ENCODE peak calls at places on chromosomes 2 and 18, in five cellular contexts. B is cardiac muscle cell, D is SJSA1, N is hepatocyte, A is lower lobe of right lung. X is an unnamed sample.

GRCh38 chr18:7840445-7840844 is 273.3 kb downstream of the PTPRM start:
- DNase-seq in B (no peak), D (no peak), N (no peak), A (no peak), X (no peak)

GRCh38 chr2:212672186-212672585 is 133.6 kb upstream of the ERBB4 start:
- DNase-seq in B (no peak), D (no peak), N (no peak), A (no peak), X (no peak)

GRCh38 chr2:160353166-160353565 is 140.4 kb downstream of the RBMS1 start:
- DNase-seq in B (no peak), D (no peak), N (no peak), A (no peak), X (no peak)

GRCh38 chr18:55861266-55861665 is 273.3 kb upstream of the TCF4 start:
- DNase-seq in B (no peak), D (peak; percentile 34), N (peak; percentile 15), A (no peak), X (no peak)

GRCh38 chr2:169038338-169038757 is 7.2 kb upstream of the ABCB11 start:
- DNase-seq in B (no peak), D (peak; percentile 50), N (no peak), A (no peak), X (no peak)

GRCh38 chr2:186129767-186130581 is 356.1 kb upstream of the ZC3H15 start:
- DNase-seq in B (no peak), D (no peak), N (no peak), A (no peak), X (no peak)

GRCh38 chr2:160407393-160408204 is 86.0 kb downstream of the RBMS1 start:
- DNase-seq in B (peak; percentile 66), D (peak; percentile 81), N (peak; percentile 82), A (peak; percentile 80), X (peak; percentile 95)

GRCh38 chr2:212968284-212969081 is 182.9 kb downstream of the IKZF2 start:
- DNase-seq in B (no peak), D (no peak), N (no peak), A (no peak), X (no peak)

GRCh38 chr2:24710806-24711205 is 82.4 kb downstream of the PTRHD1 start:
- DNase-seq in B (no peak), D (no peak), N (no peak), A (no peak), X (no peak)

DNA sequence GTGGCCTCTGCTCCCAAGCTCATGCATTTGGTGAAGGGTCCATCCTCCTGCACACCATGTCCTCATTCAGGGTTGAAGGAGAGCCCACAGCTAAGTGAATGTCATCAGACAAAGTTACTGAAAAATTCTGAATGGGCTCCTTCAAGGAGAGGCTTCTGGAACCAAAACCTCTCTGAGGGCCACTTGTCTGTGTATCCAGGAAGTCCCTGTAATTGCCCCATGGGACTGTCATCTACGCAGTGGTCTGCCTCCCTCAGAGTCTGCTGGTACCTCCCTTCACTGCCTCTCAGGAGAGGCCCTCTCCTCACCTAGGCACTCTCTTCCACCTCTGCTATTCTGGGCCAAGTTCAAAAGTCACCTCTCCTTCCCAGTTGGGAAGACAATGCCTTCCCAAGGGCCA is 68.0 kb downstream of the SLC4A5 start:
- DNase-seq in B (no peak), D (no peak), N (no peak), A (no peak), X (no peak)
- H3K27ac ChIP-seq in B (no peak overlapping the region), D (no peak overlapping the region), N (no peak overlapping the region), A (no peak overlapping the region), X (no peak overlapping the region)

GRCh38 chr18:34726286-34727004 is 16.3 kb downstream of the DTNA start:
- DNase-seq in B (no peak), D (no peak), N (peak; percentile 47), A (no peak), X (no peak)

GRCh38 chr18:34734048-34734447 is 23.9 kb downstream of the DTNA start:
- DNase-seq in B (no peak), D (no peak), N (no peak), A (no peak), X (no peak)

GRCh38 chr18:34729740-34730338 is 19.7 kb downstream of the DTNA start:
- DNase-seq in B (peak; percentile 9), D (no peak), N (no peak), A (no peak), X (no peak)

GRCh38 chr18:34729264-34729663 is 19.2 kb downstream of the DTNA start:
- DNase-seq in B (peak; percentile 71), D (peak; percentile 29), N (peak; percentile 75), A (no peak), X (no peak)

GRCh38 chr18:34730774-34731173 is 20.7 kb downstream of the DTNA start:
- DNase-seq in B (no peak), D (no peak), N (no peak), A (no peak), X (no peak)
- H3K27ac ChIP-seq in B (no peak overlapping the region), D (no peak overlapping the region), N (peak overlapping the region; percentile 22), A (peak overlapping the region; percentile 20), X (no peak overlapping the region)

GRCh38 chr2:216606551-216607527 is 26.4 kb upstream of the IGFBP2 start:
- DNase-seq in B (peak; percentile 49), D (no peak), N (peak; percentile 46), A (no peak), X (peak; percentile 82)
- H3K27ac ChIP-seq in B (no peak overlapping the region), D (no peak overlapping the region), N (no peak overlapping the region), A (no peak overlapping the region), X (no peak overlapping the region)

GRCh38 chr2:111701266-111701665 is 182.7 kb downstream of the ANAPC1 start:
- DNase-seq in B (no peak), D (no peak), N (no peak), A (no peak), X (no peak)
- H3K27ac ChIP-seq in B (no peak overlapping the region), D (no peak overlapping the region), N (no peak overlapping the region), A (no peak overlapping the region), X (no peak overlapping the region)

GRCh38 chr2:237451582-237452469 is 35.2 kb upstream of the MLPH start:
- DNase-seq in B (no peak), D (no peak), N (no peak), A (no peak), X (no peak)

GRCh38 chr2:237449193-237449797 is 35.3 kb upstream of the COL6A3 start:
- DNase-seq in B (peak; percentile 22), D (no peak), N (no peak), A (no peak), X (no peak)

GRCh38 chr2:237448626-237449025 is 34.7 kb upstream of the COL6A3 start:
- DNase-seq in B (no peak), D (no peak), N (no peak), A (no peak), X (no peak)

GRCh38 chr2:237450583-237450982 is 36.5 kb upstream of the MLPH start:
- DNase-seq in B (no peak), D (no peak), N (no peak), A (no peak), X (no peak)

DNA sequence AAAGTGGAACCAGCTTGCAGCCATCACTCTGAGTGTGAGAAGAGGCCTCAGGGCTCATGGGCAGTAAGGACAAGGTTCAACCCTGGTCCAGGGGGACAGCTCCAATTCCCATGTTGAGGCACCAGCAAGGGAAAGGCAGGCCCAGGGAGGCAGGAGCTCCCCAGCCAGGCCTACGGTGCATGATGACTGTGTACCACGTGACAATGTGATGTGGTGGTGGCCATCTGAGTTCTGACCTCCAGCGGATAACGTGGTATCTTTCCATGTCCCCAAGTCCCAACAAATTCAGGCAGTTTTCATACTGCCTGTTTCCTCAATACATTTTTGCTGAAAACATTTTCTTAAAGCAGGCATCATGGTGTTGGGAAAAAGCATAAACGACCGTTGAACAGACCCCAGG is 36.1 kb upstream of the COL6A3 start:
- DNase-seq in B (no peak), D (no peak), N (no peak), A (no peak), X (no peak)
- H3K27ac ChIP-seq in B (no peak overlapping the region), D (no peak overlapping the region), N (no peak overlapping the region), A (peak overlapping the region; percentile 68), X (no peak overlapping the region)

GRCh38 chr18:22557160-22557941 is 139.6 kb upstream of the CTAGE1 start:
- DNase-seq in B (no peak), D (no peak), N (no peak), A (no peak), X (no peak)

GRCh38 chr18:22560797-22561196 is 143.1 kb upstream of the CTAGE1 start:
- DNase-seq in B (no peak), D (no peak), N (no peak), A (no peak), X (no peak)

GRCh38 chr18:22559414-22560282 is 141.9 kb upstream of the CTAGE1 start:
- DNase-seq in B (peak; percentile 93), D (peak; percentile 93), N (peak; percentile 87), A (peak; percentile 73), X (peak; percentile 81)

GRCh38 chr18:22560283-22560627 is 142.5 kb upstream of the CTAGE1 start:
- DNase-seq in B (no peak), D (no peak), N (no peak), A (no peak), X (no peak)

DNA sequence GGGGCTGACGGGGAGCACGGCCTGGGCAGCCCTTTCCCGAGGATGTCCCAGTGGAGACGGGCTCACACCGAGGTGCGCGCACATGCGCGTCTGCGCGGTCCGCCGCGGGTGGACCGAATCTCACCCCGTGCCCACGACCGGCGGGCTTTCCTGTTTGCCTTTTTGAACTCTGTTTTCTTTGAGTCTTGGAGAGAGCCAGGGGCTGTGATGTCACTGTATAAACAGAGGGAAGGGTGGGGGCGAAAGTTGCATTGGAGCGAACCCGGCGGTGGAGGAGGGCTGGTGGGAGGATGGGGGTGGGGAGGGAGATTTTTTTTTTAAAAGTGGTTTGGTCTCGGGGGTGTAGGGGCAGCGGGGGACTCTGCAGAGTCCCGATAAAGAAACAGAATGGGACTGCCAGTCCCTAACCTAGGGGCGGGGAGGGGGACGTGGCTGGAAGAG is 141.2 kb upstream of the CTAGE1 start:
- DNase-seq in B (peak; percentile 75), D (peak; percentile 78), N (peak; percentile 89), A (peak; percentile 62), X (peak; percentile 77)
- H3K27ac ChIP-seq in B (peak overlapping the region; percentile 96), D (peak overlapping the region; percentile 96), N (peak overlapping the region; percentile 99), A (peak overlapping the region; percentile 86), X (peak overlapping the region; percentile 72)

GRCh38 chr2:238709961-238710360 is 137.9 kb upstream of the TWIST2 start:
- DNase-seq in B (no peak), D (no peak), N (no peak), A (no peak), X (no peak)

GRCh38 chr2:238706673-238707072 is 141.2 kb upstream of the TWIST2 start:
- DNase-seq in B (no peak), D (no peak), N (no peak), A (no peak), X (no peak)

GRCh38 chr2:238712011-238712410 is 135.9 kb upstream of the TWIST2 start:
- DNase-seq in B (no peak), D (no peak), N (no peak), A (no peak), X (no peak)

GRCh38 chr2:238711346-238711745 is 136.5 kb upstream of the TWIST2 start:
- DNase-seq in B (no peak), D (no peak), N (no peak), A (no peak), X (no peak)

GRCh38 chr2:238709324-238709723 is 138.6 kb upstream of the TWIST2 start:
- DNase-seq in B (no peak), D (no peak), N (no peak), A (no peak), X (no peak)
- H3K27ac ChIP-seq in B (no peak overlapping the region), D (no peak overlapping the region), N (no peak overlapping the region), A (no peak overlapping the region), X (no peak overlapping the region)

GRCh38 chr2:69380072-69380917 is 6.7 kb downstream of the GFPT1 start:
- DNase-seq in B (no peak), D (no peak), N (no peak), A (peak; percentile 81), X (no peak)
- H3K27ac ChIP-seq in B (no peak overlapping the region), D (no peak overlapping the region), N (peak overlapping the region; percentile 32), A (no peak overlapping the region), X (no peak overlapping the region)

X was measured in spleen.